ENCODE peak calls at places on chromosomes 12 and 14, in four cellular contexts. C is NCI-H1436 treated with DMSO at 0.1 percent for 48 hours, T is H7, H is EH. I is an unnamed sample.

GRCh38 chr12:28191018-28191595 is 851 bp downstream of the CCDC91 start:
- DNase-seq in C (no peak), T (no peak), H (peak), I (no peak)

GRCh38 chr14:35122696-35123387 is 490 bp downstream of the PRORP start:
- DNase-seq in C (no peak), T (peak), H (peak), I (no peak)

GRCh38 chr12:2258035-2258434 is 205.2 kb downstream of the CACNA1C start:
- DNase-seq in C (no peak), T (no peak), H (peak), I (no peak)

GRCh38 chr12:124750787-124751471 is 112.7 kb downstream of the SCARB1 start:
- DNase-seq in C (no peak), T (peak), H (no peak), I (peak)

GRCh38 chr12:50638482-50638880 is 125.4 kb upstream of the ATF1 start:
- DNase-seq in C (no peak), T (no peak), H (no peak), I (no peak)

GRCh38 chr14:87332001-87332400 is 661.0 kb downstream of the GALC start:
- DNase-seq in C (no peak), T (no peak), H (no peak), I (no peak)

GRCh38 chr14:101583709-101584048 is 22.4 kb downstream of the DIO3 start:
- DNase-seq in C (no peak), T (no peak), H (no peak), I (no peak)

GRCh38 chr12:124484526-124484953 is 82.9 kb downstream of the NCOR2 start:
- DNase-seq in C (no peak), T (no peak), H (no peak), I (no peak)

GRCh38 chr14:70882771-70883492 is 24.3 kb upstream of the PCNX1 start:
- DNase-seq in C (no peak), T (no peak), H (peak), I (no peak)

GRCh38 chr12:114611145-114612018 is 72.6 kb downstream of the TBX3 start:
- DNase-seq in C (no peak), T (no peak), H (no peak), I (peak)

GRCh38 chr12:104909761-104910160 is 48.3 kb downstream of the SLC41A2 start:
- DNase-seq in C (no peak), T (no peak), H (no peak), I (no peak)

GRCh38 chr12:69141074-69141473 is 98.3 kb upstream of the CPSF6 start:
- DNase-seq in C (no peak), T (no peak), H (no peak), I (no peak)

GRCh38 chr12:76299536-76300296 is 48.5 kb downstream of the BBS10 start:
- DNase-seq in C (no peak), T (peak), H (peak), I (no peak)

GRCh38 chr14:27366596-27366995 is 768.8 kb upstream of the NOVA1 start:
- DNase-seq in C (no peak), T (no peak), H (no peak), I (no peak)

GRCh38 chr14:68669644-68670343 is 123.1 kb downstream of the ZFP36L1 start:
- DNase-seq in C (no peak), T (no peak), H (peak), I (no peak)

GRCh38 chr14:81831128-81831815 is 297.6 kb upstream of the SEL1L start:
- DNase-seq in C (no peak), T (peak), H (no peak), I (no peak)

GRCh38 chr14:22484638-22485037 is 104.4 kb downstream of the DAD1 start:
- DNase-seq in C (no peak), T (no peak), H (peak), I (no peak)

I was measured in left kidney.